ENCODE peak calls at places on chromosomes 12 and 14, in five cellular contexts. One of them, this sample, is unnamed. For H3K4me1, the result is how much of the 10 kb centered on the place peaks cover.

GRCh38 chr12:31353730-31354708 is 28.1 kb upstream of the SINHCAF start:
- DNase-seq in mammary epithelial cell: no peak
- DNase-seq in GM23248: no peak
- DNase-seq in MM.1S: no peak
- DNase-seq in PC-9: no peak
- DNase-seq in this sample: no peak

GRCh38 chr12:17511369-17511768 is 578.6 kb downstream of the RERGL start:
- DNase-seq in mammary epithelial cell: no peak
- DNase-seq in GM23248: no peak
- DNase-seq in MM.1S: no peak
- DNase-seq in PC-9: no peak
- DNase-seq in this sample: no peak

GRCh38 chr12:116037941-116038837 is 239.3 kb downstream of the MED13L start:
- DNase-seq in mammary epithelial cell: no peak
- DNase-seq in GM23248: peak
- DNase-seq in MM.1S: no peak
- DNase-seq in PC-9: no peak
- DNase-seq in this sample: no peak

GRCh38 chr12:24851816-24852337 is 97.0 kb downstream of the BCAT1 start:
- DNase-seq in mammary epithelial cell: no peak
- DNase-seq in GM23248: no peak
- DNase-seq in MM.1S: no peak
- DNase-seq in PC-9: no peak
- DNase-seq in this sample: peak

GRCh38 chr14:94571395-94571794 is 9.8 kb upstream of the SERPINA5 start:
- DNase-seq in mammary epithelial cell: no peak
- DNase-seq in GM23248: peak
- DNase-seq in MM.1S: no peak
- DNase-seq in PC-9: no peak
- DNase-seq in this sample: no peak

GRCh38 chr12:111277570-111277969 is 91.3 kb downstream of the PHETA1 start:
- DNase-seq in mammary epithelial cell: no peak
- DNase-seq in GM23248: no peak
- DNase-seq in MM.1S: no peak
- DNase-seq in PC-9: no peak
- DNase-seq in this sample: no peak

GRCh38 chr14:66965831-66966230 is 223.4 kb upstream of the GARIN2 start:
- DNase-seq in mammary epithelial cell: peak
- DNase-seq in GM23248: peak
- DNase-seq in MM.1S: no peak
- DNase-seq in PC-9: no peak
- DNase-seq in this sample: no peak

GRCh38 chr12:46628176-46628575 is 197.6 kb downstream of the SLC38A4 start:
- DNase-seq in mammary epithelial cell: no peak
- DNase-seq in GM23248: peak
- DNase-seq in MM.1S: no peak
- DNase-seq in PC-9: no peak
- DNase-seq in this sample: no peak

GRCh38 chr14:68557648-68558047 is 235.2 kb downstream of the ZFP36L1 start:
- DNase-seq in mammary epithelial cell: no peak
- DNase-seq in GM23248: no peak
- DNase-seq in MM.1S: no peak
- DNase-seq in PC-9: no peak
- DNase-seq in this sample: peak

DNA sequence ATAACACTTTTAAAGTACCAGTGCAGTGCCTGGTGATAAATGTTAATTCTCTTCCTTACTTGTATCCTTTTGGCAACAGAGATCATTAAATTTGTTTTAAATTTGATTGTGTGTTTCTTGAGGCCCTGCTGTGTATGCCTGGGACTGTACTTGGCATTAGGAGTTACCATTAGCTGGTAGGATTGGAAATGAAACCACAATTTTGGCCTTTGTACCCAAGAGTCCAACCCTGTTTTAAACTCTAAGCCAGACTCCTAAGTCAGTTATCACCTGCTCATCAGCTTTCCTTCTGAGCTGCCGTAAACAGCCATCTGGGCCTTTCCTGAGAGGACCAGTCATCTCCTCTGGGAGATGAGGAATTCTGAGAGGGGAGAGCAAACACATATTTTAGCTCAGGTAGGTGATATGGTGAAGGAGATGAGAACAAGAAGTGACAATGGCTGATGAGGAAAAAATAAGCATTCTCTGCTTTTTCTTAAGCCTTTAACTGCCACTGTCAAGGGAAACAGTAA is 74.3 kb upstream of the SRSF5 start:
- DNase-seq in mammary epithelial cell: no peak
- DNase-seq in GM23248: no peak
- DNase-seq in MM.1S: no peak
- DNase-seq in PC-9: no peak
- DNase-seq in this sample: peak
- H3K4me1 ChIP-seq in mammary epithelial cell: under half
- H3K4me1 ChIP-seq in GM23248: under half
- H3K4me1 ChIP-seq in MM.1S: under half
- H3K4me1 ChIP-seq in PC-9: under half
- H3K4me1 ChIP-seq in this sample: under half

GRCh38 chr12:112322882-112323547 is 59.2 kb downstream of the HECTD4 start:
- DNase-seq in mammary epithelial cell: peak
- DNase-seq in GM23248: no peak
- DNase-seq in MM.1S: no peak
- DNase-seq in PC-9: no peak
- DNase-seq in this sample: no peak
- TF ChIP-seq EZH2 in mammary epithelial cell: no peak
- TF ChIP-seq EZH2 in GM23248: no peak
- TF ChIP-seq EZH2 in MM.1S: no peak
- TF ChIP-seq EZH2 in PC-9: no peak
- TF ChIP-seq EZH2 in this sample: no peak

GRCh38 chr14:59342516-59343484 is 122.4 kb downstream of the GPR135 start:
- DNase-seq in mammary epithelial cell: no peak
- DNase-seq in GM23248: no peak
- DNase-seq in MM.1S: no peak
- DNase-seq in PC-9: peak
- DNase-seq in this sample: no peak
- H3K4me1 ChIP-seq in mammary epithelial cell: under half
- H3K4me1 ChIP-seq in GM23248: under half
- H3K4me1 ChIP-seq in MM.1S: under half
- H3K4me1 ChIP-seq in PC-9: under half
- H3K4me1 ChIP-seq in this sample: under half

DNA sequence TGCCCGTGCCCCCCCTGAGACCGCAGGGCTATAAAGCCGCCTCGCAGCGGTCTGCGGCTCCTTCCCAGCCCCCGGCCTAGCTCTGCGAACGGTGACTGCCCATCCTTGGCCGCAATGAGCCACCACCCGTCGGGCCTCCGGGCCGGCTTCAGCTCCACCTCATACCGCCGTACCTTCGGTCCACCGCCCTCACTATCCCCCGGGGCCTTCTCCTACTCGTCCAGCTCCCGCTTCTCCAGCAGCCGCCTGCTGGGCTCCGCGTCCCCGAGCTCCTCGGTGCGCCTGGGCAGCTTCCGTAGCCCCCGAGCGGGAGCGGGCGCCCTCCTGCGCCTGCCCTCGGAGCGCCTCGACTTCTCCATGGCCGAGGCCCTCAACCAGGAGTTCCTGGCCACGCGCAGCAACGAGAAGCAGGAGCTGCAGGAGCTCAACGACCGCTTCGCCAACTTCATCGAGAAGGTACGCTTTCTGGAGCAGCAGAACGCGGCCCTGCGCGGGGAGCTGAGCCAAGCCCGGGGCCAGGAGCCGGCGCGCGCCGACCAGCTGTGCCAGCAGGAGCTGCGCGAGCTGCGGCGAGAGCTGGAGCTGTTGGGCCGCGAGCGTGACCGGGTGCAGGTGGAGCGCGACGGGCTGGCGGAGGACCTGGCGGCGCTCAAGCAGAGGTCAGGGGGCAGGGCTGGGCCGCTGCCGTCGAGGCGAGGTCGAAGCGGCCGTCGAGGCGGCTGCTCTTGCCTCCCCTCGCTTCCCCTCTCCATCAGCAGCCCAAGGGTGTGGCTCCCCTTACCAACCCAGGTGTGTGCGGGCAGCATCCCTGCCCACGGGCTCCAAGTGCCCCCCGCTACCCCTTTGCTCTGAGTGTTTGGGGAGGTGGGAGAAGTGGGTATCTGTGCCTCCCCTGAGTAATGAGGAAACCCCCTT is at the start of gene PRPH:
- DNase-seq in mammary epithelial cell: no peak
- DNase-seq in GM23248: peak
- DNase-seq in MM.1S: no peak
- DNase-seq in PC-9: no peak
- DNase-seq in this sample: no peak
- TF ChIP-seq EZH2 in mammary epithelial cell: no peak
- TF ChIP-seq EZH2 in GM23248: peak
- TF ChIP-seq EZH2 in MM.1S: no peak
- TF ChIP-seq EZH2 in PC-9: no peak
- TF ChIP-seq EZH2 in this sample: peak

DNA sequence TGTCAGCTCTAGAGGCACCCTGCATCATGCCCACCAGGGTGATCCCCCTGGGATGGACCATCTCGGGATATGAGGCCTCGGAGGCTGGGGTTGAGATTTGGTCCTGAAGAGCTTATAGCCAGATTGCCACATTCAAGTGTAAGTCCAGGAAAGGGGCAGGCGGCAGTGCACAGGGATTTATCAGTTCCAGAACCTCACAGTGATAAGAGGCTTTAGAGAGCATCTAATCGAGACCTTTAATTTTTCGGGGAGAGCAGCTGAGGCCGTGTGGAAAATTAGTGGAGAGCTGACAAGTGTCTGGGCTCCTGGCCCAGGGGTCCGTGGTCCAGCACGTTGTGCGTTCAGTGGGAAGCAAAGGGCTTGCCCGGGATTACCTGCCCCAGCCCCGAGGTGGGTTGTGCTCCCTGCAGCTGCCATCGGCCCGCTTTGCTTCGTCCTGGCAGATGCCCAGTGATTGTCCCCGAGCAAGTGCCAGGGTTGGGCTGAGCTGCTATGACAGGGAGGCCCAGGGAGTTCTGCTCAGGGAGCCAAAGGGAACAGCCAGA is 52.1 kb downstream of the C14orf132 start:
- DNase-seq in mammary epithelial cell: no peak
- DNase-seq in GM23248: no peak
- DNase-seq in MM.1S: no peak
- DNase-seq in PC-9: no peak
- DNase-seq in this sample: no peak
- H3K4me1 ChIP-seq in mammary epithelial cell: under half
- H3K4me1 ChIP-seq in GM23248: under half
- H3K4me1 ChIP-seq in MM.1S: under half
- H3K4me1 ChIP-seq in PC-9: half or more
- H3K4me1 ChIP-seq in this sample: under half

GRCh38 chr14:99273724-99274345 is 1.8 kb upstream of the BCL11B start:
- DNase-seq in mammary epithelial cell: peak
- DNase-seq in GM23248: peak
- DNase-seq in MM.1S: no peak
- DNase-seq in PC-9: no peak
- DNase-seq in this sample: no peak
- TF ChIP-seq EZH2 in mammary epithelial cell: no peak
- TF ChIP-seq EZH2 in GM23248: no peak
- TF ChIP-seq EZH2 in MM.1S: no peak
- TF ChIP-seq EZH2 in PC-9: no peak
- TF ChIP-seq EZH2 in this sample: no peak

This sample was measured in endothelial cell of umbilical vein.